ENCODE peak calls at places on chromosome 9, in five cellular contexts. U is GM12878, R is SK-N-SH, M is H1, O is HepG2. C is an unnamed sample.

GRCh38 chr9:103530934-103531333 is 535.8 kb downstream of the CYLC2 start:
- DNase-seq in R (no peak), O (no peak), U (no peak), M (no peak), C (no peak)

GRCh38 chr9:130426883-130427282 is 17.9 kb upstream of the ASS1 start:
- DNase-seq in M (no peak), O (no peak), R (no peak), U (no peak), C (no peak)

GRCh38 chr9:16344343-16344742 is 526.1 kb downstream of the BNC2 start:
- DNase-seq in U (no peak), M (no peak), R (no peak), O (no peak), C (no peak)

GRCh38 chr9:20604561-20604960 is 17.7 kb downstream of the MLLT3 start:
- DNase-seq in O (no peak), R (no peak), M (no peak), U (no peak), C (no peak)

GRCh38 chr9:71763752-71764332 is 4.5 kb downstream of the CEMIP2 start:
- DNase-seq in O (no peak), M (no peak), U (no peak), R (no peak), C (no peak)

GRCh38 chr9:84851935-84852585 is 182.5 kb downstream of the NTRK2 start:
- DNase-seq in R (no peak), O (no peak), M (peak; percentile 54), U (no peak), C (no peak)

GRCh38 chr9:104872959-104873850 is 54.8 kb downstream of the ABCA1 start:
- DNase-seq in O (peak; percentile 80), U (no peak), R (peak; percentile 22), M (no peak), C (no peak)

GRCh38 chr9:73230257-73230656 is 78.6 kb downstream of the ANXA1 start:
- DNase-seq in U (no peak), O (no peak), R (no peak), M (no peak), C (no peak)

GRCh38 chr9:2663486-2663885 is 41.9 kb downstream of the VLDLR start:
- DNase-seq in U (no peak), R (no peak), M (no peak), O (no peak), C (no peak)

GRCh38 chr9:124980434-124980833 is 39.6 kb upstream of the GOLGA1 start:
- DNase-seq in R (no peak), M (no peak), O (no peak), U (no peak), C (no peak)

GRCh38 chr9:573551-574410 is 267.7 kb upstream of the DMRT1 start:
- DNase-seq in O (peak; percentile 9), M (no peak), R (no peak), U (no peak), C (no peak)

GRCh38 chr9:87283585-87283984 is 214.1 kb upstream of the DAPK1 start:
- DNase-seq in R (no peak), O (no peak), M (no peak), U (no peak), C (no peak)

GRCh38 chr9:81430727-81431126 is 258.6 kb downstream of the TLE1 start:
- DNase-seq in R (no peak), O (no peak), U (no peak), M (no peak), C (no peak)

GRCh38 chr9:113935677-113936380 is 59.7 kb downstream of the ZNF618 start:
- DNase-seq in R (no peak), O (no peak), U (no peak), M (no peak), C (no peak)

GRCh38 chr9:113933188-113933587 is 57.1 kb downstream of the ZNF618 start:
- DNase-seq in R (no peak), U (no peak), O (no peak), M (no peak), C (no peak)

GRCh38 chr9:113933671-113934070 is 57.6 kb downstream of the ZNF618 start:
- DNase-seq in R (no peak), M (no peak), U (no peak), O (no peak), C (no peak)

GRCh38 chr9:113934167-113934566 is 58.1 kb downstream of the ZNF618 start:
- DNase-seq in O (no peak), U (no peak), M (no peak), R (no peak), C (no peak)

GRCh38 chr9:113934826-113935676 is 58.9 kb downstream of the ZNF618 start:
- DNase-seq in R (no peak), O (no peak), M (no peak), U (no peak), C (no peak)
- H3K27ac ChIP-seq in R (no peak overlapping the region), O (no peak overlapping the region), M (no peak overlapping the region), U (no peak overlapping the region), C (no peak overlapping the region)

GRCh38 chr9:37619806-37620205 is 27.4 kb upstream of the TOMM5 start:
- DNase-seq in M (no peak), R (no peak), U (no peak), O (no peak), C (no peak)

GRCh38 chr9:37620386-37620785 is 28.0 kb upstream of the TOMM5 start:
- DNase-seq in O (no peak), M (no peak), U (no peak), R (no peak), C (no peak)

GRCh38 chr9:37622462-37622861 is 28.3 kb upstream of the FRMPD1 start:
- DNase-seq in U (no peak), M (no peak), R (peak; percentile 49), O (no peak), C (no peak)

GRCh38 chr9:37623267-37623666 is 27.5 kb upstream of the FRMPD1 start:
- DNase-seq in U (no peak), O (no peak), R (no peak), M (no peak), C (no peak)

DNA sequence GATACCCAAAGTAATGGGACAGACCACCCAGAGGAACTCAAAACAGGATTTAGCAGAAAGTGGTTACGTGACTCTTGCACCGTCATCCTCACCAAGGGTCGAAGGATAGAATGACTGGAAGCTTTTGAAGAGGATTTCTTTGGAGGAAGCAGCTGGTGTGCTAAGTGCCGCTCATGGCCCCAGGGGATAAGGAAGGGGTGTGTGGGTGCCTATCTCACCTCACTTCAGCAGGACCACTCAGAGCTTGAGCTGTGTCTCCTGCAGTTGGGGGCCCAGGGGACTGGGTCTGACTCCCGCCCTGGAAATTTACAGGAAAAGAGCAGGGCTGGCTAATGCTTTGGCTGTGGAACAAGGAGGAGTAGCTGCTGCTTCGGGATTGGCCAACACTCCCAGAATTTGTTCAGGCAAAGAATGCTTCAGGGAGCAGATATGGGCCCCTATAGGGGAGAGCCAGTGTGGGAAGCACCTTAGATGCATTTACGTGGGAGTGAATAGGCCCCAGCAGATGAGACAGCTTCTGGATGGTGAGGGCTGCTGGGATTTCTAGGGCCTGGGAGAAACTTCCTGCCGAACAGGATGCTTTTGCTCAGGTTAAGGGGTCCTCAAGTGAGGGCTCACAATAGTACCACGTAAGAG is 29.0 kb upstream of the TOMM5 start:
- DNase-seq in M (no peak), R (no peak), U (no peak), O (no peak), C (no peak)
- TF ChIP-seq TAF1 in M (no peak), R (no peak), U (no peak), O (no peak), C (no peak)

DNA sequence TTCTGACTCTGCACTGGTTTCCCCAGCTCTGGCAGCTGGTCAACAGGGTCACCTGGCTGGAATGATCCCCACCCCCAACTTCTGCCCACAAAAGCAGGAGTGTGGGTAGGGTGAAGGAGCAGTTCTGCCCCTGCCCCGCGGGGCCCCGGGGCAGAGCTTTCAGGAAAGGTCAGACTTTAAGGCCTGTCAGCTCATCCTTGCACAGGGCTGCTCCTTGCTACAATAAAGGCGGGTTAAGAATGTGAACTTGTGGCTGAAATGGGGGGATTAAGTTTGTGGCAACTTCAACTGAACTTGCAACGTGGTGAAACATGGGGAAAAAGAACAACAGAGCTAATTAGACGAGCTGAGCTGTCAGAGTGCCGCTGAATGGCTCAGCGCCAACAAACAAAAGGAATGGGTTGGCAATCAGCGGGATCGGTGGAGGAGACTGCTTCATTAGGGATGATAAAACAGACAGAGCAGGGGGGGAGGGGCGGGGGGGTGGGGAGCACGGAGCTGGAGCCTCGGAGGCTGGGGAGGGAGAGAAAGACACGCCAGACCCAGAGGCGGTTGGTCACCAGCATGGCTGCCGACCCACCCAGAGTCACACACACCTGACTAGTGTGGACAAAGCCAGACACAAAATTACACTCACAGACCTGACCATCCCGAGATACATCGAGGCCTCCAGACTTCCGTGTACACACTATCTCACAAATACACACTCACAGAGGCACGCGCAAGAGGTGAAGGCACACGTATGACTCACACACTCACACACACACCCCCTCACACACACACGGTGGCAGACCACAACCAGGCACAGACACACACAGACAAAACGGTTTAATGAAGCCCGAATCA is 50.9 kb downstream of the CRB2 start:
- DNase-seq in M (no peak), R (peak; percentile 67), U (no peak), O (no peak), C (peak; percentile 52)
- H3K27ac ChIP-seq in M (no peak overlapping the region), R (no peak overlapping the region), U (no peak overlapping the region), O (no peak overlapping the region), C (no peak overlapping the region)

GRCh38 chr9:21904371-21904770 is 89.8 kb downstream of the CDKN2A start:
- DNase-seq in R (no peak), O (no peak), M (no peak), U (no peak), C (no peak)

GRCh38 chr9:21906213-21906612 is 88.0 kb downstream of the CDKN2A start:
- DNase-seq in U (no peak), M (no peak), O (no peak), R (no peak), C (no peak)

GRCh38 chr9:21903380-21903965 is 90.7 kb downstream of the CDKN2A start:
- DNase-seq in R (no peak), U (no peak), M (no peak), O (no peak), C (no peak)

GRCh38 chr9:21904776-21905175 is 89.4 kb downstream of the CDKN2A start:
- DNase-seq in R (no peak), O (no peak), M (no peak), U (no peak), C (no peak)

DNA sequence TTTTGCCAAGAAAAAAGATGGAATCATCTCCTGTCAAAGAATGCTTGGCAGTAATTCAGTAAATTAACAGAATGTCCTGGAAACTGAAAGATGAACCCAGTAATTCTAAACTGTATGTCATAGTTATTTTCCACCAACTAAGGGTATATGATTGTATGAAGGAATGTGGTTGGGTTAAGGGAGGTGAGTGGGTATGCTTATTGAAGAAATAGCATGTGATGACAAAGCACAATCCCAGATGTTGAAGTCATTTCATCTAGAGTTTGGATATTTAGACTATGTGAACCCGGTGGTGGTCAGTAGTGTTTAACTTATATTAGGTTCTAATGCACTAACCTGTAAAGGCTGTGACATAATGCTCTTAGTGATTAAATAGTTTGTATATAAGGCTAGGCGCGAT is 87.3 kb downstream of the CDKN2A start:
- DNase-seq in O (no peak), U (no peak), R (no peak), M (no peak), C (no peak)
- TF ChIP-seq TAF1 in O (no peak), U (no peak), R (no peak), M (no peak), C (no peak)